ENCODE peak calls at places on chromosomes 11 and 22, in nine cellular contexts. X, P, D, N, J, K, Q, O and C are unnamed samples.

GRCh38 chr11:32088117-32088941 is 2.5 kb upstream of the RCN1 start:
- DNase-seq in P (peak), O (peak), K (peak), J (peak), N (peak), D (no peak), Q (no peak), X (peak), C (no peak)

GRCh38 chr11:2550606-2550970 is 105.8 kb downstream of the KCNQ1 start:
- DNase-seq in K (no peak), Q (no peak), O (no peak), N (no peak), P (no peak), J (no peak), X (no peak), D (peak), C (no peak)

GRCh38 chr22:46245515-46245914 is 4.6 kb downstream of the CDPF1 start:
- DNase-seq in P (peak), D (no peak), X (no peak), O (peak), Q (no peak), N (no peak), J (no peak), K (no peak), C (no peak)

GRCh38 chr22:35488513-35488912 is 52.1 kb upstream of the RASD2 start:
- DNase-seq in J (no peak), Q (no peak), O (no peak), K (no peak), P (no peak), D (no peak), X (no peak), N (no peak), C (no peak)

GRCh38 chr11:34495724-34496377 is 17.7 kb downstream of the ELF5 start:
- DNase-seq in D (peak), K (no peak), Q (no peak), X (no peak), O (no peak), N (peak), P (peak), J (no peak), C (no peak)

GRCh38 chr22:27391092-27391770 is 410.3 kb downstream of the MN1 start:
- DNase-seq in D (no peak), P (peak), N (peak), X (no peak), Q (no peak), O (peak), J (peak), K (no peak), C (no peak)

GRCh38 chr22:37183432-37184379 is 4.3 kb downstream of the C1QTNF6 start:
- DNase-seq in Q (no peak), N (no peak), P (no peak), X (no peak), D (peak), K (no peak), O (peak), J (no peak), C (no peak)

GRCh38 chr11:117180020-117180419 is 1.5 kb downstream of the SIDT2 start:
- DNase-seq in N (peak), O (no peak), K (no peak), P (peak), D (no peak), X (no peak), J (no peak), Q (no peak), C (no peak)

GRCh38 chr22:50260801-50261614 is 475 bp downstream of the MAPK12 start:
- DNase-seq in O (no peak), Q (peak), J (no peak), D (no peak), N (peak), K (no peak), P (peak), X (peak), C (no peak)

GRCh38 chr11:112555491-112556364 is 295.1 kb upstream of the PLET1 start:
- DNase-seq in J (peak), D (peak), Q (peak), P (peak), N (peak), K (no peak), X (peak), O (no peak), C (peak)

GRCh38 chr11:1978865-1979473 is 18.7 kb downstream of the H19 start:
- DNase-seq in N (no peak), P (no peak), O (no peak), Q (no peak), X (no peak), J (no peak), K (no peak), D (peak), C (no peak)

GRCh38 chr11:102846292-102846691 is 2.9 kb upstream of the MMP3 start:
- DNase-seq in N (no peak), O (no peak), K (no peak), X (no peak), Q (no peak), J (no peak), P (no peak), D (no peak), C (no peak)

GRCh38 chr11:17287058-17287457 is 10.5 kb downstream of the NUCB2 start:
- DNase-seq in Q (no peak), O (no peak), N (no peak), K (no peak), D (no peak), P (no peak), X (no peak), J (no peak), C (no peak)

GRCh38 chr22:33917744-33918406 is 2.4 kb downstream of the LARGE1 start:
- DNase-seq in O (no peak), P (no peak), X (no peak), N (peak), J (no peak), D (no peak), Q (peak), K (no peak), C (no peak)

DNA sequence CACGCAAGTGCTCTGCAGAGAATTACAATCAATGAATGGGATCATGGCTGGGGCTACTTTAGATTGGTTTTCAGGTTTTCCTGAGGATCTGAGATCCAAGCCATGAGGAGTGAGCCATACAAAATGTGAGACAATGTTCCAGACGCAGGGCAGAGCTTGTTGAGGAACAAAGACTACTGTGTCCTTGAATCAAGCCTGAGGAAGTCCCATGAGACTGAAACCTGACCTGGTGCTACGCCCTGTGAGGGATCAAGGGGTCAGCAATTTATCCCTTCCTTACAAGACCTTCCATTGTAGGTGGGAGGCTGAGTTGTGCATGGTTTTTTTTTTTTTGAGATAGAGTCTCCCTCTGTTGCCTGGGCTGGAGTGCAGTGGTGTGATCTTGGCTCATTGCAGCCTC is 2.1 kb downstream of the INCENP start:
- DNase-seq in O (no peak), N (no peak), P (no peak), X (no peak), D (no peak), Q (peak), K (no peak), J (peak), C (no peak)
- H3K4me3 ChIP-seq in O (no peak), N (no peak), P (no peak), X (no peak), D (no peak), Q (peak), K (no peak), J (no peak), C (no peak)

DNA sequence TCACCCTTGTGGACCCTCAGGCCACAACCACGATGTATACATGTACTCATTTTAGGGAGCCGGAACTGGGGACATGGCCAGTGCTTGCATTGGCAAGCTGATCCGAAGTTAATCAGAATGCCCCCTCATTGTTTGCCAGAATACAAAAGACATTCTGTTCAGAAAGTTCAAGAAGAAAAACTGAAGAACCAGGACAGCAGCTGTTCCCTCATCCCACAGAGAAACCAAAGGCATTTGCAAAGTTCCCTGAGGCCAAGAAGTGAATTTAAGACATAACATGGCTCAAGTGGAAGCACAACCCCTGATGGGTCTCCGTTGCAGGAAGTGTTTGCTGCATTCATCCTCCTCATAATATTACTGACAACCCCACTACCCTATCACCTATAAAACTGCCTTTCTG is 101.8 kb upstream of the AKIP1 start:
- DNase-seq in D (no peak), J (no peak), X (no peak), N (peak), Q (no peak), K (no peak), P (no peak), O (no peak), C (no peak)
- H3K4me3 ChIP-seq in D (peak), J (peak), X (peak), N (peak), Q (no peak), K (peak), P (peak), O (peak), C (no peak)

GRCh38 chr11:69731110-69731509 is 27.3 kb upstream of the FGF19 start:
- DNase-seq in Q (no peak), O (no peak), D (no peak), K (no peak), N (no peak), J (no peak), P (no peak), X (no peak), C (no peak)
- H3K4me3 ChIP-seq in Q (no peak), O (no peak), D (no peak), K (no peak), N (no peak), J (no peak), P (no peak), X (no peak), C (no peak)

GRCh38 chr22:41237707-41238569 is 2.8 kb downstream of the CHADL start:
- DNase-seq in N (peak), J (peak), O (peak), Q (peak), P (peak), K (no peak), D (peak), X (peak), C (peak)
- H3K4me3 ChIP-seq in N (peak), J (peak), O (peak), Q (peak), P (peak), K (peak), D (peak), X (peak), C (no peak)

GRCh38 chr11:74139151-74139918 is 31.5 kb downstream of the C2CD3 start:
- DNase-seq in P (no peak), J (no peak), O (no peak), Q (no peak), K (no peak), D (no peak), N (peak), X (no peak), C (no peak)

GRCh38 chr11:74138021-74138420 is 32.8 kb downstream of the C2CD3 start:
- DNase-seq in K (no peak), Q (no peak), P (no peak), O (no peak), J (no peak), X (no peak), N (peak), D (no peak), C (no peak)

GRCh38 chr11:74135516-74135840 is 35.3 kb downstream of the C2CD3 start:
- DNase-seq in N (no peak), J (no peak), D (no peak), O (no peak), P (no peak), Q (no peak), X (no peak), K (no peak), C (no peak)

GRCh38 chr11:74141274-74141695 is 29.5 kb downstream of the C2CD3 start:
- DNase-seq in O (no peak), D (no peak), J (no peak), K (no peak), P (no peak), Q (no peak), N (peak), X (no peak), C (no peak)

GRCh38 chr11:74138572-74138971 is 32.2 kb downstream of the C2CD3 start:
- DNase-seq in X (peak), K (no peak), O (no peak), J (no peak), N (peak), P (peak), Q (no peak), D (no peak), C (no peak)
- H3K4me3 ChIP-seq in X (no peak), K (no peak), O (no peak), J (no peak), N (peak), P (no peak), Q (no peak), D (no peak), C (no peak)

GRCh38 chr11:120126543-120126942 is 11.4 kb downstream of the TRIM29 start:
- DNase-seq in D (no peak), N (no peak), J (no peak), Q (no peak), O (no peak), K (no peak), P (no peak), X (no peak), C (no peak)
- H3K4me3 ChIP-seq in D (no peak), N (no peak), J (no peak), Q (no peak), O (no peak), K (no peak), P (no peak), X (no peak), C (no peak)

DNA sequence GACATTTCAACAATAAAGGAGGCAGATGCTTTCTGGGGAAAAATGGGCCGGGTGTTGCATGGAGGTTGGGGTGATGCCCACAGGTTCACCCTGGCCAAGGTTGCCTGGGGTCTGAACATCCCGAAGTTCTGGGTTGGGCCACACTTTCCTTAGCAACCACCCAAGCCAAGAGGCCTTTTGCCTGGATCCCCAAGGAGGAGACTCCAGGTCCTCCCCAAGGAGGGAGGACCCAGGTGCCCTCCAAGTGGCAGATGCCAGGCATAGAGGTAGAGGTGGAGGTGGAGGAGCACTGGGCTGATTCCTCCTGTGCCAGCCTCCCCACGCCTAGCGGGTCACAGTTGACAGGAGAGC is 1.2 kb downstream of the CYB5R3 start:
- DNase-seq in N (no peak), O (no peak), J (no peak), X (no peak), P (no peak), D (no peak), K (no peak), Q (no peak), C (no peak)
- H3K4me3 ChIP-seq in N (peak), O (peak), J (peak), X (peak), P (peak), D (peak), K (peak), Q (peak), C (peak)